ENCODE peak calls at places on chromosomes 6 and 20, in nine cellular contexts. K is thyroid gland, P is breast epithelium, R is uterus, L is A549, U is ovary, S is tibial nerve, W is stomach, B is right lobe of liver. E is an unnamed sample. For H3K4me1, the result is how much of the 10 kb centered on the place peaks cover.

GRCh38 chr6:51594981-51595380 is 492.4 kb downstream of the PKHD1 start:
- DNase-seq in L (no peak), W (no peak), K (no peak), P (no peak), S (no peak), R (no peak), U (no peak), B (no peak), E (no peak)

GRCh38 chr20:63712191-63712590 is 4.4 kb downstream of the ZGPAT start:
- DNase-seq in W (no peak), S (no peak), B (no peak), R (no peak), P (no peak), L (no peak), U (no peak), K (no peak), E (no peak)

GRCh38 chr20:10625641-10626040 is 48.2 kb downstream of the JAG1 start:
- DNase-seq in U (no peak), B (no peak), W (no peak), S (no peak), K (no peak), R (no peak), P (no peak), L (no peak), E (no peak)

GRCh38 chr20:1941226-1941625 is 46.0 kb downstream of the SIRPA start:
- DNase-seq in B (peak), W (no peak), R (peak), K (no peak), U (no peak), P (peak), L (no peak), S (no peak), E (no peak)

GRCh38 chr6:33459226-33459625 is 4.8 kb downstream of the ZBTB9 start:
- DNase-seq in S (no peak), U (no peak), L (no peak), K (no peak), R (no peak), W (no peak), P (no peak), B (no peak), E (no peak)

GRCh38 chr20:13318871-13319521 is 97.9 kb downstream of the ISM1 start:
- DNase-seq in L (no peak), K (no peak), B (no peak), P (no peak), R (no peak), S (no peak), U (no peak), W (no peak), E (no peak)

GRCh38 chr6:21142716-21143115 is 450.8 kb upstream of the SOX4 start:
- DNase-seq in K (no peak), W (no peak), R (no peak), B (no peak), U (no peak), L (no peak), S (no peak), P (no peak), E (no peak)

GRCh38 chr20:45098096-45098773 is 2.7 kb downstream of the KCNS1 start:
- DNase-seq in S (no peak), W (peak), B (peak), R (no peak), U (no peak), P (no peak), K (peak), L (no peak), E (peak)

GRCh38 chr20:48283470-48284110 is 498.3 kb upstream of the SULF2 start:
- DNase-seq in P (peak), S (peak), U (peak), K (peak), L (peak), B (peak), W (peak), R (no peak), E (no peak)

GRCh38 chr6:4405609-4406212 is 270.3 kb upstream of the ECI2 start:
- DNase-seq in R (no peak), L (no peak), B (no peak), K (no peak), S (no peak), P (no peak), W (no peak), U (no peak), E (no peak)

GRCh38 chr6:95280690-95281273 is 296.6 kb upstream of the MANEA start:
- DNase-seq in U (no peak), S (no peak), W (no peak), K (no peak), B (no peak), P (no peak), L (peak), R (no peak), E (peak)

GRCh38 chr6:116969211-116969863 is 92.3 kb downstream of the RFX6 start:
- DNase-seq in U (no peak), K (peak), P (no peak), B (no peak), S (no peak), R (no peak), W (peak), L (peak), E (peak)

GRCh38 chr6:40743226-40743625 is 156.1 kb upstream of the LRFN2 start:
- DNase-seq in L (no peak), S (no peak), U (no peak), K (no peak), B (no peak), W (no peak), P (no peak), R (no peak), E (peak)

GRCh38 chr6:7721654-7722053 is 4.2 kb upstream of the BMP6 start:
- DNase-seq in K (no peak), B (no peak), R (no peak), W (no peak), P (no peak), U (no peak), L (peak), S (no peak), E (no peak)

GRCh38 chr6:100453701-100454521 is 10.8 kb downstream of the SIM1 start:
- DNase-seq in K (no peak), S (no peak), L (no peak), B (no peak), W (no peak), R (no peak), P (peak), U (no peak), E (no peak)

GRCh38 chr6:43687079-43687436 is 533 bp downstream of the MRPS18A start:
- DNase-seq in L (no peak), R (no peak), S (no peak), U (no peak), K (no peak), P (no peak), B (no peak), W (no peak), E (no peak)

GRCh38 chr20:56171087-56172012 is 77.2 kb upstream of the MC3R start:
- DNase-seq in W (no peak), P (no peak), S (no peak), B (no peak), K (no peak), R (no peak), U (no peak), L (peak), E (peak)

GRCh38 chr6:169391473-169392071 is 137.9 kb upstream of the THBS2 start:
- DNase-seq in R (no peak), B (no peak), K (no peak), L (no peak), S (no peak), P (no peak), U (no peak), W (no peak), E (no peak)

GRCh38 chr20:4858000-4858399 is 136.3 kb downstream of the PRND start:
- DNase-seq in K (no peak), R (no peak), S (no peak), B (no peak), P (no peak), U (no peak), W (no peak), L (no peak), E (no peak)

GRCh38 chr20:33884633-33885032 is 73.5 kb downstream of the CHMP4B start:
- DNase-seq in U (no peak), W (no peak), L (no peak), B (no peak), S (no peak), K (no peak), R (no peak), P (no peak), E (no peak)

GRCh38 chr20:33183292-33183691 is 15.3 kb downstream of the BPIFA2 start:
- DNase-seq in L (no peak), K (no peak), U (no peak), W (no peak), P (no peak), B (no peak), S (no peak), R (no peak), E (no peak)

GRCh38 chr20:63102720-63103375 is 96.1 kb upstream of the BHLHE23 start:
- DNase-seq in P (no peak), B (no peak), U (no peak), W (peak), S (no peak), K (peak), L (peak), R (peak), E (peak)

GRCh38 chr6:25414168-25414567 is 135.0 kb downstream of the CARMIL1 start:
- DNase-seq in L (no peak), S (no peak), B (no peak), W (no peak), R (no peak), K (no peak), P (no peak), U (no peak), E (no peak)

GRCh38 chr6:113451030-113451429 is 406.1 kb upstream of the MARCKS start:
- DNase-seq in U (no peak), W (no peak), B (no peak), S (no peak), R (no peak), L (no peak), P (no peak), K (no peak), E (no peak)

GRCh38 chr6:84052204-84052882 is 18.8 kb downstream of the MRAP2 start:
- DNase-seq in U (peak), P (peak), S (peak), B (no peak), R (no peak), K (peak), W (no peak), L (no peak), E (peak)

GRCh38 chr20:56630506-56631317 is 1.6 kb downstream of the TFAP2C start:
- DNase-seq in K (peak), U (no peak), W (no peak), S (no peak), B (no peak), L (peak), R (no peak), P (no peak), E (peak)

GRCh38 chr6:143620461-143620860 is 57.3 kb upstream of the PHACTR2 start:
- DNase-seq in U (no peak), L (no peak), K (no peak), R (no peak), B (no peak), W (no peak), P (no peak), S (no peak), E (no peak)

GRCh38 chr6:125095501-125096301 is 57.9 kb upstream of the TPD52L1 start:
- DNase-seq in L (no peak), P (no peak), B (no peak), U (no peak), R (no peak), W (no peak), S (no peak), K (no peak), E (no peak)

GRCh38 chr6:131059486-131059885 is 3.6 kb downstream of the EPB41L2 start:
- DNase-seq in S (no peak), K (no peak), R (no peak), L (peak), B (no peak), P (no peak), W (no peak), U (no peak), E (no peak)

GRCh38 chr20:14193885-14194284 is 143.5 kb downstream of the FLRT3 start:
- DNase-seq in U (no peak), L (peak), B (no peak), W (no peak), R (no peak), K (no peak), S (no peak), P (no peak), E (no peak)

GRCh38 chr6:155117266-155117665 is 122.2 kb downstream of the TIAM2 start:
- DNase-seq in S (no peak), K (no peak), L (no peak), U (no peak), B (no peak), W (no peak), R (no peak), P (no peak), E (no peak)

GRCh38 chr6:144362042-144363018 is 77.2 kb downstream of the UTRN start:
- DNase-seq in K (peak), S (no peak), P (no peak), W (no peak), R (no peak), L (peak), B (no peak), U (no peak), E (no peak)

GRCh38 chr6:124400600-124400999 is 561.6 kb upstream of the RNF217 start:
- DNase-seq in S (no peak), K (no peak), U (no peak), L (no peak), R (no peak), P (no peak), W (no peak), B (no peak), E (no peak)

GRCh38 chr6:124055986-124056385 is 252.3 kb downstream of the NKAIN2 start:
- DNase-seq in K (no peak), W (no peak), U (no peak), B (no peak), R (no peak), P (no peak), L (no peak), S (no peak), E (no peak)

GRCh38 chr6:135667694-135668455 is 170.3 kb upstream of the AHI1 start:
- DNase-seq in P (no peak), K (no peak), U (peak), L (peak), S (no peak), B (no peak), R (no peak), W (no peak), E (peak)

GRCh38 chr6:108959972-108960582 is 111.9 kb downstream of the ARMC2 start:
- DNase-seq in S (no peak), K (no peak), P (no peak), L (no peak), U (peak), B (no peak), R (peak), W (no peak), E (peak)

GRCh38 chr6:108960601-108961000 is 112.4 kb downstream of the ARMC2 start:
- DNase-seq in P (no peak), R (no peak), K (no peak), W (no peak), L (no peak), S (no peak), U (peak), B (no peak), E (peak)

GRCh38 chr6:108958900-108959770 is 110.9 kb downstream of the ARMC2 start:
- DNase-seq in S (no peak), B (no peak), L (no peak), R (no peak), K (no peak), W (no peak), P (no peak), U (no peak), E (no peak)

GRCh38 chr6:108961077-108961476 is 112.9 kb downstream of the ARMC2 start:
- DNase-seq in P (no peak), K (no peak), B (no peak), R (no peak), S (no peak), L (no peak), W (no peak), U (no peak), E (no peak)

DNA sequence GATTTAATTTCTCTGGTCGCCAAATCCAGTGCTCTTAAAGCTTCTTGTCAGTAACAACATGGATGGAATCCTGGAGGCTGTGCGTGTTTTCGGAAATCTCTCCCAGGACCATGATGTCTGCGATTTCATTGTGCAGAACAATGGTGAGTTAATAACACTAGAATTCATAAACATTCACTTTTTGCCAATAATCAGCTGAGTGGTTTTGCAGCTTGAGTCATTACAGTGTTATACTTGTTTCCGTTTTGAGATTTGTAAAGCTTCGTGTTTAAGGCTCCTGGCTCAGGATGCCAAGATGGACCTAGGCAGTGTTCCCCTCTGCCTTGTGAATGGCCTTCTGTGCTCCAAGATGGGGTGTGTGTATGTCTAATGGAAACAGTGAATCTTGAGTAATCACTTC is 113.8 kb downstream of the ARMC2 start:
- DNase-seq in P (no peak), U (no peak), W (no peak), K (no peak), B (no peak), R (no peak), S (no peak), L (no peak), E (no peak)
- H3K4me1 ChIP-seq in P (under half), U (under half), W (under half), K (under half), B (under half), R (under half), S (under half), L (under half), E (under half)

DNA sequence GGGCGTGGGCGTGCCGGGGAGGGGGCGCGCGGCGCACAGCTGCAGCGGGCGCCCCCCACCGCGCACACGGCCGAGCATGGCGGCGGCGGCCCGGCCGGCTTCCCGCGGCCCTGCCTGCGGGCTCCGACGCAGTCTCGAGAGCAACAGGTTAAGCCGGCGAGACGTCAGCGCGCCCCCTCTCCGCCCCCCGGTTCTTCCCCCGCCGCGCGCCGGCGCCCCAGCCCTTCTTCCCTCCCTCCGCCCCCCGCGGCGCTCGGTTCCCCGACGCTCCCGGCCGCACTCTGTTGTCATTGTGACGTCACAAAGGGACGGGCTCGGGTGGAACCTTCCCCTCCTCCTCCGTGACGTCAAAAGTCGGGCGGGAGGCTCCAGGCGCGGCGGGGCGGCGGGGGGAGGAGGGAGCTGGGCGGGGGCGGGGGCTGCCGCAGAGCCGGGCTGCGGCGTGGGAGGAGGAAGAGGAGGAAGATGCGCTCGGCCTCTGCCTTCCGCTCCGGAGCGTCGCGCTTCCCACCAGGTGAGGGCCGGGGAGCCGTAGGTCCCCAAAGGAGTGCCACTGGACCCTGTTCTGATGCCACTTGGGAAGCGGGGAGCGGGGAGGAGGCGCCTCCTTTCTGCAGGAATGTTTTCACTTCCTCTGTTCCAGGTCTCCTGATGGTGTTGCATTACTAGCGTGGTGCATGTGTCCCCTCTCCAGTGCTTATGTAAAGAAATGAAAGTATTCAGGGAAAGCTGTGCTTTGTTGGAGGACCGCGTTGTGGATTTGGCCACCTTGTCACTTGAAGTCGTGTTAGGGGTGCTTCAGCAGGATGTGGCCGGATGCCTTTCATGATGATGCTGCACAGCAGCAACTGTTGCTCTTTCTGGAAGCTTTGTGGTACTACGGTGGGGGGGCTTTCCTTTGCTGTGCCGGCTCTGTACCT is 2.8 kb downstream of the JARID2 start:
- DNase-seq in W (peak), K (peak), P (peak), L (peak), U (peak), B (peak), R (peak), S (peak), E (peak)
- TF ChIP-seq POLR2A in W (no peak), K (peak), P (no peak), L (peak), U (peak), B (no peak), R (no peak), S (peak), E (no peak)

GRCh38 chr6:46048646-46049297 is 33.1 kb upstream of the CLIC5 start:
- DNase-seq in L (no peak), S (no peak), P (no peak), R (no peak), K (no peak), U (no peak), W (no peak), B (no peak), E (no peak)
- H3K27ac ChIP-seq in L (no peak), S (no peak), P (no peak), R (no peak), K (no peak), U (no peak), W (no peak), B (no peak), E (no peak)

GRCh38 chr6:28656715-28657114 is 131.0 kb downstream of the GPX5 start:
- DNase-seq in B (no peak), W (no peak), P (no peak), R (no peak), L (no peak), K (no peak), S (no peak), U (no peak), E (no peak)
- H3K4me1 ChIP-seq in B (under half), W (under half), P (under half), R (under half), L (under half), K (under half), S (under half), U (under half), E (under half)

DNA sequence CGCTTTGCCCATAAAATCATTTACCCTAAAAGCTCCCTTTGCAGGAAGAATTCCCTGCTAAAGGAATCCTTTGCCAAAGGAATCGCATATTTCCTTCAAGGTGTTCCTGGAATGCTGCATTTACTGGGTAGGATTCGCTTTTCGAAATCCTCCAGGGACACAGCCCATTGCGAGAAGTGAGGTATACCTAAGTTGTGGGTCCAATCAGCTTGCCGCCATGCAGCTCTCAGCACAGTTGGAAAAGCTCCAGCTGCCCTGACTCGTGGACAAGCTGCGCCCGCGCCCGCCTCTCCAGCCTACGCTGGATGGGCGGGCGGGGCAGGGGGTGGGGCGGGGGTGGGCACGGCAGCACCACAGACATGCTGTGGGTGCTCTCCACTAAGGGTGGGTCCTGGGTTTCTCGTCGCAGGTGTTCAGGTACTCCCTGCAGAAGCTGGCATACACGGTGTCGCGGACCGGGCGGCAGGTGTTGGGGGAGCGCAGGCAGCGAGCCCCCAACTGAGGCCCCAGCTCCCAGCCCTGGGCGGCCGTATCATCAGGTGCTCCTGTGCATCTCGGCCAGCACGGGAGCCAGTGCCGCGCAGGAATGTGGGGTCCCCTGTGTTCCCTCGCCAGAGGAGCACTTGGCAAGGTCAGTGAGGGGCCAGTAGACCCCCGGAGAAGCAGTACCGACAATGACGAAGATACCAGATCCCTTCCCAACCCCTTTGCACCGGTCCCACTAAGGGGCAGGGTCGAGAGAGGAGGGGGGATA is 1.4 kb downstream of the NNAT start:
- DNase-seq in B (no peak), S (no peak), L (no peak), K (peak), R (no peak), P (peak), U (no peak), W (peak), E (no peak)
- TF ChIP-seq POLR2A in B (no peak), S (no peak), L (no peak), K (no peak), R (no peak), P (no peak), U (no peak), W (no peak), E (no peak)

E was measured in testis.